ENCODE peak calls at places on chromosomes 1 and 21, in four cellular contexts. N is Calu3, Y is suprapubic skin, L is lower lobe of right lung. J is an unnamed sample.

GRCh38 chr1:180912801-180913616 is at the start of gene KIAA1614:
- DNase-seq in N (peak), Y (peak), L (no peak), J (no peak)

GRCh38 chr1:245216356-245217110 is 61.7 kb downstream of the KIF26B start:
- DNase-seq in N (no peak), Y (no peak), L (no peak), J (no peak)

GRCh38 chr1:25066253-25066652 is 136.2 kb upstream of the RUNX3 start:
- DNase-seq in N (no peak), Y (no peak), L (peak), J (no peak)

GRCh38 chr1:170620164-170620563 is 43.8 kb upstream of the PRRX1 start:
- DNase-seq in N (no peak), Y (no peak), L (no peak), J (no peak)

GRCh38 chr1:6801199-6801598 is 15.9 kb downstream of the CAMTA1 start:
- DNase-seq in N (no peak), Y (no peak), L (no peak), J (no peak)

GRCh38 chr1:19974822-19975416 is 4.5 kb downstream of the PLA2G2A start:
- DNase-seq in N (peak), Y (no peak), L (no peak), J (no peak)

GRCh38 chr1:178684111-178684510 is 40.9 kb upstream of the RALGPS2 start:
- DNase-seq in N (no peak), Y (no peak), L (no peak), J (no peak)

GRCh38 chr21:41501919-41502318 is 6.0 kb downstream of the TMPRSS2 start:
- DNase-seq in N (no peak), Y (no peak), L (no peak), J (no peak)

GRCh38 chr1:204199579-204199978 is 3.3 kb upstream of the KISS1 start:
- DNase-seq in N (no peak), Y (no peak), L (no peak), J (no peak)

GRCh38 chr21:36150192-36150711 is 6.4 kb upstream of the DOP1B start:
- DNase-seq in N (no peak), Y (no peak), L (peak), J (no peak)

GRCh38 chr1:92708368-92708950 is 76.4 kb downstream of the EVI5 start:
- DNase-seq in N (no peak), Y (no peak), L (no peak), J (no peak)

GRCh38 chr1:47434051-47434842 is 3.6 kb upstream of the FOXD2 start:
- DNase-seq in N (no peak), Y (no peak), L (peak), J (no peak)

GRCh38 chr1:84603941-84604830 is 29.9 kb upstream of the CTBS start:
- DNase-seq in N (peak), Y (no peak), L (no peak), J (peak)
- TF ChIP-seq CTCF in N (no peak), Y (peak), L (peak), J (peak)

GRCh38 chr21:15233611-15234010 is 168.8 kb upstream of the NRIP1 start:
- DNase-seq in N (no peak), Y (no peak), L (no peak), J (no peak)
- TF ChIP-seq CTCF in N (no peak), Y (no peak), L (no peak), J (no peak)

GRCh38 chr1:115062542-115063004 is 26.7 kb downstream of the TSPAN2 start:
- DNase-seq in N (peak), Y (no peak), L (peak), J (no peak)
- TF ChIP-seq CTCF in N (no peak), Y (no peak), L (no peak), J (no peak)

DNA sequence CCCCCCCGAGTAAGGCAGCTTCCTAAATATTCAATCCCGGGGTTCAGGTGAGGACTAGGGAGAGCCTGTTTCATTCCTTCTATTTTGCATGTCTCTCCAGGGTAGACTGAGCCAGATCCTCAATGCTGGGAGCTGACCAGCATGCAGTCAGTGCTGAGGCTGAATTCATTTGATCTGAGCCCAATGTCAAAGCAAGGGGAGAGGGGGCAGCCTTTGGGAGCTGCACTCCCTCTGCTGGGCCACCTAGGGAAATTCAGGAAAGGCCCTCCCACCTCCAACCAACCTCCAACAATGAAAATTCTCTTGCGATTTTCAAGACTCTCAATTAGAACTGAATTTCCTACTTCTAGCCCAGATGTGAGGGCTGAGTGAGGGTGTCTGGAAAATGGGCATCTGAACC is 371.2 kb downstream of the NPHP4 start:
- DNase-seq in N (no peak), Y (peak), L (no peak), J (no peak)
- TF ChIP-seq CTCF in N (no peak), Y (no peak), L (peak), J (no peak)